ENCODE peak calls at places on chromosomes 5 and 9, in seven cellular contexts. One of them, this sample, is unnamed.
A peak's percentile ranks its signal among the peaks of the same experiment; 100 is the strongest.

GRCh38 chr5:102865510-102866314 is 110.6 kb downstream of the PAM start:
- DNase-seq in cardiac muscle cell: peak; percentile 86
- DNase-seq in CD4-positive, alpha-beta memory T cell: peak; percentile 3
- DNase-seq in PC-9: peak; percentile 43
- DNase-seq in stomach: peak; percentile 67
- DNase-seq in GM23248: peak; percentile 94
- DNase-seq in CD8-positive, alpha-beta T cell: peak; percentile 23
- DNase-seq in this sample: peak; percentile 45

GRCh38 chr9:82021198-82021597 is 32.6 kb downstream of the SPATA31D1 start:
- DNase-seq in cardiac muscle cell: peak; percentile 62
- DNase-seq in CD4-positive, alpha-beta memory T cell: no peak
- DNase-seq in PC-9: peak; percentile 26
- DNase-seq in stomach: no peak
- DNase-seq in GM23248: peak; percentile 98
- DNase-seq in CD8-positive, alpha-beta T cell: no peak
- DNase-seq in this sample: no peak

GRCh38 chr9:95171001-95171400 is 146.5 kb downstream of the FANCC start:
- DNase-seq in cardiac muscle cell: peak; percentile 45
- DNase-seq in CD4-positive, alpha-beta memory T cell: no peak
- DNase-seq in PC-9: no peak
- DNase-seq in stomach: no peak
- DNase-seq in GM23248: peak; percentile 46
- DNase-seq in CD8-positive, alpha-beta T cell: no peak
- DNase-seq in this sample: no peak

GRCh38 chr5:174190073-174190675 is 144.7 kb downstream of the NSG2 start:
- DNase-seq in cardiac muscle cell: no peak
- DNase-seq in CD4-positive, alpha-beta memory T cell: no peak
- DNase-seq in PC-9: no peak
- DNase-seq in stomach: no peak
- DNase-seq in GM23248: no peak
- DNase-seq in CD8-positive, alpha-beta T cell: no peak
- DNase-seq in this sample: no peak

GRCh38 chr5:45774528-45774927 is 78.3 kb upstream of the HCN1 start:
- DNase-seq in cardiac muscle cell: no peak
- DNase-seq in CD4-positive, alpha-beta memory T cell: no peak
- DNase-seq in PC-9: no peak
- DNase-seq in stomach: no peak
- DNase-seq in GM23248: peak; percentile 4
- DNase-seq in CD8-positive, alpha-beta T cell: no peak
- DNase-seq in this sample: no peak

GRCh38 chr9:105307731-105308130 is 63.3 kb downstream of the SLC44A1 start:
- DNase-seq in cardiac muscle cell: no peak
- DNase-seq in CD4-positive, alpha-beta memory T cell: no peak
- DNase-seq in PC-9: no peak
- DNase-seq in stomach: no peak
- DNase-seq in GM23248: peak; percentile 23
- DNase-seq in CD8-positive, alpha-beta T cell: no peak
- DNase-seq in this sample: no peak

GRCh38 chr5:175657593-175658271 is at the start of gene HRH2:
- DNase-seq in cardiac muscle cell: peak; percentile 29
- DNase-seq in CD4-positive, alpha-beta memory T cell: peak; percentile 34
- DNase-seq in PC-9: no peak
- DNase-seq in stomach: peak; percentile 75
- DNase-seq in GM23248: no peak
- DNase-seq in CD8-positive, alpha-beta T cell: peak; percentile 49
- DNase-seq in this sample: peak; percentile 63

GRCh38 chr5:160312139-160312959 is at the start of gene CCNJL:
- DNase-seq in cardiac muscle cell: peak; percentile 49
- DNase-seq in CD4-positive, alpha-beta memory T cell: no peak
- DNase-seq in PC-9: peak; percentile 91
- DNase-seq in stomach: peak; percentile 65
- DNase-seq in GM23248: peak; percentile 30
- DNase-seq in CD8-positive, alpha-beta T cell: no peak
- DNase-seq in this sample: no peak

GRCh38 chr5:81247441-81247972 is 14.4 kb downstream of the CKMT2 start:
- DNase-seq in cardiac muscle cell: peak; percentile 67
- DNase-seq in CD4-positive, alpha-beta memory T cell: no peak
- DNase-seq in PC-9: no peak
- DNase-seq in stomach: no peak
- DNase-seq in GM23248: peak; percentile 50
- DNase-seq in CD8-positive, alpha-beta T cell: no peak
- DNase-seq in this sample: no peak

GRCh38 chr5:176542596-176543427 is 5.6 kb upstream of the RNF44 start:
- DNase-seq in cardiac muscle cell: peak; percentile 35
- DNase-seq in CD4-positive, alpha-beta memory T cell: no peak
- DNase-seq in PC-9: peak; percentile 26
- DNase-seq in stomach: no peak
- DNase-seq in GM23248: peak; percentile 53
- DNase-seq in CD8-positive, alpha-beta T cell: no peak
- DNase-seq in this sample: no peak

GRCh38 chr5:150126921-150127265 is 28.8 kb downstream of the PDGFRB start:
- DNase-seq in cardiac muscle cell: no peak
- DNase-seq in CD4-positive, alpha-beta memory T cell: no peak
- DNase-seq in PC-9: no peak
- DNase-seq in stomach: no peak
- DNase-seq in GM23248: no peak
- DNase-seq in CD8-positive, alpha-beta T cell: no peak
- DNase-seq in this sample: no peak

GRCh38 chr9:127976498-127976897 is 4.3 kb downstream of the EEIG1 start:
- DNase-seq in cardiac muscle cell: no peak
- DNase-seq in CD4-positive, alpha-beta memory T cell: peak; percentile 72
- DNase-seq in PC-9: no peak
- DNase-seq in stomach: peak; percentile 80
- DNase-seq in GM23248: no peak
- DNase-seq in CD8-positive, alpha-beta T cell: peak; percentile 58
- DNase-seq in this sample: peak; percentile 92

GRCh38 chr9:118017607-118018122 is 313.5 kb downstream of the TLR4 start:
- DNase-seq in cardiac muscle cell: no peak
- DNase-seq in CD4-positive, alpha-beta memory T cell: no peak
- DNase-seq in PC-9: no peak
- DNase-seq in stomach: no peak
- DNase-seq in GM23248: no peak
- DNase-seq in CD8-positive, alpha-beta T cell: no peak
- DNase-seq in this sample: no peak

GRCh38 chr5:72624641-72625236 is 117.5 kb upstream of the ZNF366 start:
- DNase-seq in cardiac muscle cell: peak; percentile 60
- DNase-seq in CD4-positive, alpha-beta memory T cell: no peak
- DNase-seq in PC-9: no peak
- DNase-seq in stomach: no peak
- DNase-seq in GM23248: peak; percentile 75
- DNase-seq in CD8-positive, alpha-beta T cell: no peak
- DNase-seq in this sample: no peak

GRCh38 chr9:80561526-80561925 is 989.8 kb downstream of the TLE4 start:
- DNase-seq in cardiac muscle cell: no peak
- DNase-seq in CD4-positive, alpha-beta memory T cell: no peak
- DNase-seq in PC-9: no peak
- DNase-seq in stomach: no peak
- DNase-seq in GM23248: no peak
- DNase-seq in CD8-positive, alpha-beta T cell: no peak
- DNase-seq in this sample: no peak

GRCh38 chr9:36924071-36924470 is 110.0 kb downstream of the PAX5 start:
- DNase-seq in cardiac muscle cell: peak; percentile 81
- DNase-seq in CD4-positive, alpha-beta memory T cell: no peak
- DNase-seq in PC-9: peak; percentile 50
- DNase-seq in stomach: no peak
- DNase-seq in GM23248: peak; percentile 94
- DNase-seq in CD8-positive, alpha-beta T cell: no peak
- DNase-seq in this sample: no peak

GRCh38 chr9:95874989-95875304 is 544 bp upstream of the ERCC6L2 start:
- DNase-seq in cardiac muscle cell: peak; percentile 54
- DNase-seq in CD4-positive, alpha-beta memory T cell: peak; percentile 57
- DNase-seq in PC-9: no peak
- DNase-seq in stomach: peak; percentile 44
- DNase-seq in GM23248: peak; percentile 88
- DNase-seq in CD8-positive, alpha-beta T cell: peak; percentile 66
- DNase-seq in this sample: peak; percentile 42

GRCh38 chr5:80963521-80963895 is 3.3 kb downstream of the RASGRF2 start:
- DNase-seq in cardiac muscle cell: no peak
- DNase-seq in CD4-positive, alpha-beta memory T cell: no peak
- DNase-seq in PC-9: no peak
- DNase-seq in stomach: no peak
- DNase-seq in GM23248: no peak
- DNase-seq in CD8-positive, alpha-beta T cell: no peak
- DNase-seq in this sample: no peak

GRCh38 chr5:154608531-154609011 is 130.5 kb upstream of the HAND1 start:
- DNase-seq in cardiac muscle cell: no peak
- DNase-seq in CD4-positive, alpha-beta memory T cell: no peak
- DNase-seq in PC-9: no peak
- DNase-seq in stomach: no peak
- DNase-seq in GM23248: no peak
- DNase-seq in CD8-positive, alpha-beta T cell: no peak
- DNase-seq in this sample: no peak
- H3K27me3 ChIP-seq in cardiac muscle cell: peaks cover 27% of the 10 kb centered on the region
- H3K27me3 ChIP-seq in CD4-positive, alpha-beta memory T cell: peaks cover 9% of the 10 kb centered on the region
- H3K27me3 ChIP-seq in PC-9: no peaks in the 10 kb centered on the region
- H3K27me3 ChIP-seq in stomach: peaks cover 77% of the 10 kb centered on the region
- H3K27me3 ChIP-seq in GM23248: peaks cover 26% of the 10 kb centered on the region
- H3K27me3 ChIP-seq in CD8-positive, alpha-beta T cell: peaks cover 16% of the 10 kb centered on the region
- H3K27me3 ChIP-seq in this sample: no peaks in the 10 kb centered on the region

DNA sequence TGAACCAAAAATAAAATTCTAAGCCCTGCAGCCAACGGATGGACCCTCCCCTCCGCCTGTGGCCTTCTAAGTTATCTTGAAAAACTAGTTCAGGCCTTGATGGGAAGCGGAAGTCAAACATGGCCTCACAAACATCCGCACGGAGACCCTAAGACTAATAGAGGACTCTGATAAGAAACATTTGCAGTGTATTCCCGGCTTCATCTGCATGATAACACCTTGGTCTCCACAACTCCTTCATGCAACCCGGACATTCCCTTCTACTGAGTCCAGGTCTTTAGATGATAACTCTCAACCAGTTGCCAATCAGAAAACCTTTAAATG is 770 bp upstream of the DAP start:
- DNase-seq in cardiac muscle cell: peak; percentile 55
- DNase-seq in CD4-positive, alpha-beta memory T cell: no peak
- DNase-seq in PC-9: no peak
- DNase-seq in stomach: no peak
- DNase-seq in GM23248: no peak
- DNase-seq in CD8-positive, alpha-beta T cell: no peak
- DNase-seq in this sample: no peak
- H3K4me1 ChIP-seq in cardiac muscle cell: peaks cover 13% of the 10 kb centered on the region
- H3K4me1 ChIP-seq in CD4-positive, alpha-beta memory T cell: peaks cover 32% of the 10 kb centered on the region
- H3K4me1 ChIP-seq in PC-9: peaks cover 36% of the 10 kb centered on the region
- H3K4me1 ChIP-seq in stomach: peaks cover 52% of the 10 kb centered on the region
- H3K4me1 ChIP-seq in GM23248: peaks cover 16% of the 10 kb centered on the region
- H3K4me1 ChIP-seq in CD8-positive, alpha-beta T cell: peaks cover 14% of the 10 kb centered on the region
- H3K4me1 ChIP-seq in this sample: peaks cover 17% of the 10 kb centered on the region

DNA sequence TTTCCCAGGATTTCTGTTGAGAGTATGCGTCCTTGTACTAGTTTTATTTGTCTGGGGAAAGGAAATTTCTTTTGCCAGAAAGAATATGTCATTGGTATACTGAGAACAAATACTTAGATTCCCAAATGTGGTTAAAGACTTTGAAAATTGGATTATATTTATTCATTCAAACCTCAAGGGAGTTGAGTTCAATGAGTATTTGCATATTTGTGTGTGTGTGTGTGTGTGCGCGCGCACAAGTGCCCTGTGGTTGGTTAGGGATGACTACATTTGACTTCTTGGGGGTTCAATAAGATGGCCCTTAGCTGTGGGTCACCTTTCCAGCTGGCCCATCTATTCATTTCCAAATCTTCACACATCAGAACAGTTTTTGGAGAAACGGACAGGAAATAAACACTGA is 4.9 kb downstream of the RXFP3 start:
- DNase-seq in cardiac muscle cell: no peak
- DNase-seq in CD4-positive, alpha-beta memory T cell: no peak
- DNase-seq in PC-9: no peak
- DNase-seq in stomach: no peak
- DNase-seq in GM23248: no peak
- DNase-seq in CD8-positive, alpha-beta T cell: no peak
- DNase-seq in this sample: no peak
- H3K27me3 ChIP-seq in cardiac muscle cell: peaks cover 26% of the 10 kb centered on the region
- H3K27me3 ChIP-seq in CD4-positive, alpha-beta memory T cell: peaks cover under 1% of the 10 kb centered on the region
- H3K27me3 ChIP-seq in PC-9: no peaks in the 10 kb centered on the region
- H3K27me3 ChIP-seq in stomach: peaks cover 72% of the 10 kb centered on the region
- H3K27me3 ChIP-seq in GM23248: peaks cover 84% of the 10 kb centered on the region
- H3K27me3 ChIP-seq in CD8-positive, alpha-beta T cell: peaks cover 4% of the 10 kb centered on the region
- H3K27me3 ChIP-seq in this sample: peaks cover 14% of the 10 kb centered on the region

DNA sequence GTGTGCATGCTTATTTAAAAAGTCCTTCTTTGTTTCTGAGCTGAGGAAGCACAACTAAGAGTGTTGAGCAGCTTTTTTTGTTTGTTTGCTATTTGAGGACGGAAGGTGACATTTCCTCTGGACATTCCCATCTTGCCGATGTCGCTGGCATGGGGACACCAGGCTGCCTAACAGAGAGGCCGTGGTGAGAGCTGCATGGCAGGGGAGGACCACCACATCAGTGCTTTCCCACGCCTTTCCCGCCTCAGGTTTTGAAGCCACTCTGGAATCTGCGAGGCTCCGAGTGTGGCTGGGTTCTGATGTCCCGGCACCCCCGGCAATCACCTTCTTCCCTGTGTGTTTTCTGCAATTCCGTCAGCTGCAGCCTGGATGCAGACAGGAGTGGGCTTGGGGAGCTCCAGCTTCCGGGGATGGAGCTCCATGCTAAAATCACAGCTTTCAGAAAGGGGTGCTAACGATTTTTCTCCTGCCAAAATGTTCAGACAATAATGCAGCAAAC is 259.8 kb upstream of the IRX4 start:
- DNase-seq in cardiac muscle cell: no peak
- DNase-seq in CD4-positive, alpha-beta memory T cell: no peak
- DNase-seq in PC-9: no peak
- DNase-seq in stomach: no peak
- DNase-seq in GM23248: no peak
- DNase-seq in CD8-positive, alpha-beta T cell: no peak
- DNase-seq in this sample: no peak
- H3K4me1 ChIP-seq in cardiac muscle cell: no peaks in the 10 kb centered on the region
- H3K4me1 ChIP-seq in CD4-positive, alpha-beta memory T cell: no peaks in the 10 kb centered on the region
- H3K4me1 ChIP-seq in PC-9: no peaks in the 10 kb centered on the region
- H3K4me1 ChIP-seq in stomach: no peaks in the 10 kb centered on the region
- H3K4me1 ChIP-seq in GM23248: no peaks in the 10 kb centered on the region
- H3K4me1 ChIP-seq in CD8-positive, alpha-beta T cell: no peaks in the 10 kb centered on the region
- H3K4me1 ChIP-seq in this sample: no peaks in the 10 kb centered on the region

GRCh38 chr5:6456766-6457370 is 8.2 kb downstream of the UBE2QL1 start:
- DNase-seq in cardiac muscle cell: no peak
- DNase-seq in CD4-positive, alpha-beta memory T cell: no peak
- DNase-seq in PC-9: no peak
- DNase-seq in stomach: no peak
- DNase-seq in GM23248: no peak
- DNase-seq in CD8-positive, alpha-beta T cell: no peak
- DNase-seq in this sample: no peak
- H3K27me3 ChIP-seq in cardiac muscle cell: peaks cover 26% of the 10 kb centered on the region
- H3K27me3 ChIP-seq in CD4-positive, alpha-beta memory T cell: peaks cover 11% of the 10 kb centered on the region
- H3K27me3 ChIP-seq in PC-9: peaks cover 98% of the 10 kb centered on the region
- H3K27me3 ChIP-seq in stomach: peaks cover 44% of the 10 kb centered on the region
- H3K27me3 ChIP-seq in GM23248: peaks cover 12% of the 10 kb centered on the region
- H3K27me3 ChIP-seq in CD8-positive, alpha-beta T cell: peaks cover 8% of the 10 kb centered on the region
- H3K27me3 ChIP-seq in this sample: no peaks in the 10 kb centered on the region

GRCh38 chr5:69167488-69167845 is 517 bp downstream of the CCNB1 start:
- DNase-seq in cardiac muscle cell: peak; percentile 13
- DNase-seq in CD4-positive, alpha-beta memory T cell: no peak
- DNase-seq in PC-9: no peak
- DNase-seq in stomach: no peak
- DNase-seq in GM23248: peak; percentile 58
- DNase-seq in CD8-positive, alpha-beta T cell: no peak
- DNase-seq in this sample: no peak

GRCh38 chr5:69166686-69167487 is at the start of gene CCNB1:
- DNase-seq in cardiac muscle cell: peak; percentile 98
- DNase-seq in CD4-positive, alpha-beta memory T cell: peak; percentile 96
- DNase-seq in PC-9: peak; percentile 98
- DNase-seq in stomach: peak; percentile 98
- DNase-seq in GM23248: peak; percentile 100
- DNase-seq in CD8-positive, alpha-beta T cell: peak; percentile 98
- DNase-seq in this sample: peak; percentile 99

GRCh38 chr5:69170969-69171368 is 4.0 kb downstream of the CCNB1 start:
- DNase-seq in cardiac muscle cell: no peak
- DNase-seq in CD4-positive, alpha-beta memory T cell: no peak
- DNase-seq in PC-9: no peak
- DNase-seq in stomach: no peak
- DNase-seq in GM23248: no peak
- DNase-seq in CD8-positive, alpha-beta T cell: no peak
- DNase-seq in this sample: no peak
- H3K4me1 ChIP-seq in cardiac muscle cell: peaks cover 13% of the 10 kb centered on the region
- H3K4me1 ChIP-seq in CD4-positive, alpha-beta memory T cell: peaks cover 20% of the 10 kb centered on the region
- H3K4me1 ChIP-seq in PC-9: peaks cover 26% of the 10 kb centered on the region
- H3K4me1 ChIP-seq in stomach: peaks cover 16% of the 10 kb centered on the region
- H3K4me1 ChIP-seq in GM23248: peaks cover 7% of the 10 kb centered on the region
- H3K4me1 ChIP-seq in CD8-positive, alpha-beta T cell: peaks cover 9% of the 10 kb centered on the region
- H3K4me1 ChIP-seq in this sample: peaks cover 10% of the 10 kb centered on the region